ENCODE peak calls at places on chromosome 21, in ten cellular contexts. X, H, O, Z, Q, G, L, I, S and Y are unnamed samples.

GRCh38 chr21:44706026-44706705 is 5.2 kb downstream of the TSPEAR start:
- DNase-seq in O (no peak), Z (no peak), I (no peak), S (no peak), X (no peak), Q (peak; percentile 41), H (no peak), G (no peak), L (no peak), Y (peak; percentile 9)

GRCh38 chr21:32306021-32306780 is 7.5 kb downstream of the MRAP start:
- DNase-seq in Z (no peak), S (no peak), Q (peak; percentile 96), X (no peak), O (no peak), I (peak; percentile 22), G (peak; percentile 91), L (no peak), H (no peak), Y (no peak)

GRCh38 chr21:45383111-45383614 is 21.8 kb upstream of the COL18A1 start:
- DNase-seq in Q (no peak), S (no peak), L (peak; percentile 48), Z (peak; percentile 26), G (peak; percentile 7), I (no peak), H (no peak), O (no peak), X (peak; percentile 9), Y (no peak)

GRCh38 chr21:38817371-38818335 is 11.9 kb downstream of the ETS2 start:
- DNase-seq in S (no peak), H (peak; percentile 74), Z (no peak), O (peak; percentile 87), Q (no peak), I (peak; percentile 59), X (peak; percentile 12), G (no peak), L (no peak), Y (no peak)

GRCh38 chr21:39388038-39388810 is 39.3 kb upstream of the HMGN1 start:
- DNase-seq in H (peak; percentile 86), Q (peak; percentile 96), S (peak; percentile 89), G (peak; percentile 98), Z (peak; percentile 95), O (peak; percentile 85), I (peak; percentile 85), L (peak; percentile 92), X (peak; percentile 89), Y (peak; percentile 87)

GRCh38 chr21:31446206-31446900 is 102.3 kb upstream of the TIAM1 start:
- DNase-seq in X (no peak), L (no peak), Z (no peak), I (no peak), S (no peak), G (no peak), O (no peak), H (no peak), Q (no peak), Y (no peak)

GRCh38 chr21:36487641-36488307 is 7.9 kb upstream of the CLDN14 start:
- DNase-seq in I (peak; percentile 39), X (no peak), L (no peak), Q (no peak), O (peak; percentile 85), H (no peak), Z (peak; percentile 59), G (no peak), S (peak; percentile 78), Y (no peak)

GRCh38 chr21:45441431-45442255 is 36.7 kb downstream of the COL18A1 start:
- DNase-seq in G (no peak), L (no peak), Z (no peak), H (no peak), O (no peak), Q (no peak), S (no peak), I (no peak), X (no peak), Y (no peak)

GRCh38 chr21:45224189-45224938 is 63.3 kb downstream of the POFUT2 start:
- DNase-seq in Z (no peak), H (no peak), I (no peak), S (no peak), X (no peak), O (peak; percentile 18), Q (no peak), L (no peak), G (no peak), Y (no peak)

GRCh38 chr21:44520326-44521300 is 19.4 kb downstream of the KRTAP10-1 start:
- DNase-seq in X (no peak), L (peak; percentile 56), H (no peak), Z (peak; percentile 37), O (no peak), I (no peak), S (peak; percentile 31), G (peak; percentile 11), Q (no peak), Y (no peak)

GRCh38 chr21:36744560-36745231 is 45.8 kb downstream of the SIM2 start:
- DNase-seq in O (no peak), L (no peak), S (no peak), Z (no peak), Q (no peak), I (no peak), H (no peak), G (no peak), X (no peak), Y (no peak)

GRCh38 chr21:45179568-45180288 is 105.3 kb downstream of the ADARB1 start:
- DNase-seq in S (no peak), H (no peak), Z (no peak), X (no peak), L (no peak), G (no peak), Q (no peak), O (no peak), I (no peak), Y (no peak)

GRCh38 chr21:36835383-36835795 is 131.1 kb downstream of the HLCS start:
- DNase-seq in H (peak; percentile 61), I (no peak), L (no peak), G (no peak), S (no peak), O (no peak), X (no peak), Q (no peak), Z (no peak), Y (no peak)

GRCh38 chr21:40386301-40386911 is 460.6 kb downstream of the DSCAM start:
- DNase-seq in H (no peak), L (peak; percentile 55), Z (peak; percentile 67), S (peak; percentile 56), X (no peak), G (peak; percentile 74), O (no peak), Q (peak; percentile 69), I (peak; percentile 2), Y (peak; percentile 24)

GRCh38 chr21:35585155-35585554 is 475.2 kb downstream of the SETD4 start:
- DNase-seq in L (no peak), O (peak; percentile 20), X (no peak), Z (no peak), I (no peak), S (no peak), Q (no peak), H (no peak), G (no peak), Y (no peak)

GRCh38 chr21:39120876-39121599 is 62.2 kb downstream of the PSMG1 start:
- DNase-seq in I (no peak), S (no peak), O (no peak), L (no peak), G (peak; percentile 29), Q (peak; percentile 38), Z (no peak), X (no peak), H (no peak), Y (no peak)

GRCh38 chr21:40952551-40953330 is 105.8 kb upstream of the DSCAM start:
- DNase-seq in X (no peak), Q (no peak), H (no peak), O (no peak), S (no peak), Z (no peak), L (no peak), G (no peak), I (no peak), Y (no peak)

GRCh38 chr21:15006594-15007230 is 58.1 kb downstream of the NRIP1 start:
- DNase-seq in S (no peak), L (no peak), O (no peak), Z (no peak), G (no peak), I (no peak), X (no peak), Q (no peak), H (no peak), Y (no peak)
- TF ChIP-seq CTCF in S (no peak), L (no peak), O (no peak), Z (no peak), G (no peak), I (no peak), X (no peak), Q (no peak), H (no peak), Y (no peak)

DNA sequence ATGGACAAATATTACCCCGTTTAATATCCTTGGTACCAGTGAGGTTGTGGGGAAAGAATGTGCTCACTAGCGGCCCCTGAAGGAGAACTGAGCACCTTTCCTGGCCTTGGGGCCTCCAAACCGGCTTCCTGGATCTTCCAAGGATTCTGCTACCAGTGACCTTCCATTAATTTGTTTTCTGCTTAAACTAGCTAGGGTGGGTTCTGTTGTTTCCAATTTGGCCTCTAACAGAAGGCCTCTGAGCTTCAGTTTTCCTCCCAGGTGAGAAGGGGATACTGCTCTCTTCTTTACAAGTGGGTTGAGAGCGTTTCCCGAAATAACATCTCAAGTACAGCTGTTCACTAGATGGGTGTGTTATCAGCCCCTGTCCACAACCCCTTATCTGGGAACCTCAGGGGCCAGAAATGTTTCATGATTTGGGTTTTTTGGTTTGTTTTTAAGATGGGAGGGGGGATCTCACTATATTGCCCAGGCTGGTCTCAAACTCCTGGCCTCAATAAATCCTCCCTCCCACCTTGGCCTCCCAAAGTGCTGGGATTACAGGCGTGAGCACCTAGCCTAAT is 16.9 kb upstream of the IFNGR2 start:
- DNase-seq in I (no peak), L (no peak), Z (no peak), O (no peak), H (no peak), Q (peak; percentile 66), G (peak; percentile 50), S (no peak), X (no peak), Y (no peak)
- TF ChIP-seq CTCF in I (peak; percentile 38), L (no peak), Z (peak; percentile 7), O (peak; percentile 44), H (peak; percentile 36), Q (peak; percentile 65), G (peak; percentile 28), S (no peak), X (no peak), Y (no peak)

DNA sequence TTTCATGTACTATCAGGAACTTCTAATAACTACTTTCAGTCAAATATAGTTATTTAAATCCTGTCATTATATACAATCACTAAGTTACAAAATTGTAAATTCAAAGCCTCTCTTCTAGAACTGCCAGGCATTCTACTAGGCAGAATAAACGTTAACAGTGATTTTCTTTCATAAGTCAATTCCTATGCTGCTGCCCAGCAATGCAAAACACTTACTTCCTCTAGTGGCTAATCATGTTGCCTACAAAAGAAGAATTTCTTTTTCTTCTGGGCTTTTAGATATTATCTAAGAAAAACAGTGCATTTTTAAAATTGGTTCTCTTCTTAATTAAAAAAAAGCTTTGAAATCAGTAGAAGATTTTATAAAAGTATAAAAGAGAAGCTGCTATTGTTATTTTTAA is 509.8 kb upstream of the ADAMTS5 start:
- DNase-seq in I (peak; percentile 67), Z (no peak), X (no peak), H (peak; percentile 53), G (no peak), Q (no peak), S (no peak), O (peak; percentile 68), L (no peak), Y (no peak)
- TF ChIP-seq CTCF in I (peak; percentile 64), Z (peak; percentile 47), X (peak; percentile 47), H (peak; percentile 54), G (no peak), Q (peak; percentile 12), S (peak; percentile 12), O (peak; percentile 73), L (peak; percentile 17), Y (no peak)

GRCh38 chr21:26849428-26850115 is 4.4 kb upstream of the ADAMTS1 start:
- DNase-seq in Q (peak; percentile 81), I (peak; percentile 82), H (peak; percentile 82), Z (no peak), X (no peak), S (no peak), G (no peak), O (peak; percentile 84), L (no peak), Y (no peak)
- TF ChIP-seq CTCF in Q (peak; percentile 77), I (peak; percentile 51), H (peak; percentile 59), Z (peak; percentile 54), X (peak; percentile 65), S (peak; percentile 41), G (no peak), O (peak; percentile 53), L (peak; percentile 30), Y (no peak)